ENCODE peak calls at places on chromosomes 12 and 14, in seven cellular contexts. One of them, this sample, is unnamed.

GRCh38 chr12:67943295-67943892 is 45.9 kb upstream of the IFNG-AS1 start:
- DNase-seq in CD4-positive, alpha-beta memory T cell: peak
- DNase-seq in Kasumi-1: peak
- DNase-seq in ovary: no peak
- DNase-seq in progenitor cell of endocrine pancreas: no peak
- DNase-seq in NCI-H2171 treated with DMSO at 0.1 percent for 48 hours: peak
- DNase-seq in brain microvascular endothelial cell: peak
- DNase-seq in this sample: peak

GRCh38 chr14:87805315-87805723 is 187.7 kb downstream of the GALC start:
- DNase-seq in CD4-positive, alpha-beta memory T cell: peak
- DNase-seq in Kasumi-1: peak
- DNase-seq in ovary: no peak
- DNase-seq in progenitor cell of endocrine pancreas: no peak
- DNase-seq in NCI-H2171 treated with DMSO at 0.1 percent for 48 hours: peak
- DNase-seq in brain microvascular endothelial cell: no peak
- DNase-seq in this sample: peak

GRCh38 chr14:92511472-92512247 is 1.9 kb upstream of the RIN3 start:
- DNase-seq in CD4-positive, alpha-beta memory T cell: no peak
- DNase-seq in Kasumi-1: no peak
- DNase-seq in ovary: no peak
- DNase-seq in progenitor cell of endocrine pancreas: no peak
- DNase-seq in NCI-H2171 treated with DMSO at 0.1 percent for 48 hours: peak
- DNase-seq in brain microvascular endothelial cell: peak
- DNase-seq in this sample: peak

GRCh38 chr12:43151406-43152080 is 400.5 kb downstream of the ADAMTS20 start:
- DNase-seq in CD4-positive, alpha-beta memory T cell: no peak
- DNase-seq in Kasumi-1: no peak
- DNase-seq in ovary: no peak
- DNase-seq in progenitor cell of endocrine pancreas: no peak
- DNase-seq in NCI-H2171 treated with DMSO at 0.1 percent for 48 hours: no peak
- DNase-seq in brain microvascular endothelial cell: no peak
- DNase-seq in this sample: no peak

GRCh38 chr12:130633771-130634170 is 82.3 kb downstream of the RIMBP2 start:
- DNase-seq in CD4-positive, alpha-beta memory T cell: no peak
- DNase-seq in Kasumi-1: no peak
- DNase-seq in ovary: no peak
- DNase-seq in progenitor cell of endocrine pancreas: no peak
- DNase-seq in NCI-H2171 treated with DMSO at 0.1 percent for 48 hours: peak
- DNase-seq in brain microvascular endothelial cell: no peak
- DNase-seq in this sample: no peak

GRCh38 chr12:123022846-123023245 is 42.4 kb downstream of the ARL6IP4 start:
- DNase-seq in CD4-positive, alpha-beta memory T cell: no peak
- DNase-seq in Kasumi-1: no peak
- DNase-seq in ovary: no peak
- DNase-seq in progenitor cell of endocrine pancreas: no peak
- DNase-seq in NCI-H2171 treated with DMSO at 0.1 percent for 48 hours: no peak
- DNase-seq in brain microvascular endothelial cell: no peak
- DNase-seq in this sample: no peak

GRCh38 chr14:36996857-36997590 is 175.4 kb downstream of the SLC25A21 start:
- DNase-seq in CD4-positive, alpha-beta memory T cell: no peak
- DNase-seq in Kasumi-1: no peak
- DNase-seq in ovary: no peak
- DNase-seq in progenitor cell of endocrine pancreas: no peak
- DNase-seq in NCI-H2171 treated with DMSO at 0.1 percent for 48 hours: no peak
- DNase-seq in brain microvascular endothelial cell: no peak
- DNase-seq in this sample: no peak

GRCh38 chr12:123141615-123142517 is 9.0 kb downstream of the PITPNM2 start:
- DNase-seq in CD4-positive, alpha-beta memory T cell: no peak
- DNase-seq in Kasumi-1: no peak
- DNase-seq in ovary: peak
- DNase-seq in progenitor cell of endocrine pancreas: no peak
- DNase-seq in NCI-H2171 treated with DMSO at 0.1 percent for 48 hours: no peak
- DNase-seq in brain microvascular endothelial cell: peak
- DNase-seq in this sample: no peak

GRCh38 chr14:103871596-103872480 is 24.5 kb upstream of the PPP1R13B start:
- DNase-seq in CD4-positive, alpha-beta memory T cell: peak
- DNase-seq in Kasumi-1: no peak
- DNase-seq in ovary: peak
- DNase-seq in progenitor cell of endocrine pancreas: peak
- DNase-seq in NCI-H2171 treated with DMSO at 0.1 percent for 48 hours: no peak
- DNase-seq in brain microvascular endothelial cell: no peak
- DNase-seq in this sample: no peak

GRCh38 chr12:57018906-57019305 is 2.6 kb upstream of the TAC3 start:
- DNase-seq in CD4-positive, alpha-beta memory T cell: no peak
- DNase-seq in Kasumi-1: no peak
- DNase-seq in ovary: no peak
- DNase-seq in progenitor cell of endocrine pancreas: no peak
- DNase-seq in NCI-H2171 treated with DMSO at 0.1 percent for 48 hours: no peak
- DNase-seq in brain microvascular endothelial cell: no peak
- DNase-seq in this sample: no peak

GRCh38 chr12:53523131-53523530 is 15.8 kb upstream of the NPFF start:
- DNase-seq in CD4-positive, alpha-beta memory T cell: no peak
- DNase-seq in Kasumi-1: no peak
- DNase-seq in ovary: no peak
- DNase-seq in progenitor cell of endocrine pancreas: no peak
- DNase-seq in NCI-H2171 treated with DMSO at 0.1 percent for 48 hours: no peak
- DNase-seq in brain microvascular endothelial cell: no peak
- DNase-seq in this sample: no peak